ENCODE peak calls at places on chromosome X, in six cellular contexts. I is sigmoid colon, N is suprapubic skin, C is A549, G is tibial nerve, O is stomach. L is an unnamed sample.

GRCh38 chrX:149286940-149287349 is 218.2 kb downstream of the IDS start:
- DNase-seq in O (peak), N (no peak), C (peak), I (no peak), G (no peak), L (peak)

GRCh38 chrX:111020283-111020682 is 75.7 kb upstream of the PAK3 start:
- DNase-seq in N (no peak), O (no peak), I (no peak), G (no peak), C (no peak), L (no peak)

GRCh38 chrX:22300130-22300529 is 27.4 kb downstream of the CBLL2 start:
- DNase-seq in O (no peak), G (no peak), I (peak), C (no peak), N (no peak), L (no peak)

GRCh38 chrX:56792270-56793111 is 63.4 kb downstream of the NBDY start:
- DNase-seq in I (peak), G (no peak), C (no peak), O (peak), N (peak), L (no peak)

GRCh38 chrX:39729834-39730670 is 367.7 kb downstream of the BCOR start:
- DNase-seq in N (no peak), C (no peak), G (no peak), O (no peak), I (no peak), L (no peak)

GRCh38 chrX:96445531-96446065 is 239.0 kb upstream of the DIAPH2 start:
- DNase-seq in I (no peak), G (no peak), O (no peak), N (no peak), C (no peak), L (no peak)

GRCh38 chrX:44974462-44974861 is 101.5 kb downstream of the KDM6A start:
- DNase-seq in C (peak), I (no peak), O (no peak), G (no peak), N (no peak), L (no peak)

GRCh38 chrX:17519349-17519748 is 144.3 kb downstream of the NHS start:
- DNase-seq in G (peak), N (peak), I (peak), O (no peak), C (no peak), L (peak)

GRCh38 chrX:112473654-112474053 is 206.1 kb downstream of the LHFPL1 start:
- DNase-seq in N (no peak), G (no peak), C (no peak), I (no peak), O (no peak), L (no peak)

GRCh38 chrX:64265265-64265664 is 34.9 kb upstream of the ASB12 start:
- DNase-seq in G (no peak), C (no peak), N (no peak), O (no peak), I (no peak), L (no peak)

GRCh38 chrX:104987063-104987462 is 233.4 kb downstream of the TEX13A start:
- DNase-seq in N (no peak), C (no peak), O (no peak), G (no peak), I (no peak), L (no peak)

GRCh38 chrX:104988038-104988437 is 232.5 kb downstream of the TEX13A start:
- DNase-seq in G (no peak), N (no peak), C (no peak), O (no peak), I (no peak), L (no peak)
- TF ChIP-seq EP300 in G (no peak), N (no peak), C (no peak), O (no peak), I (no peak), L (no peak)

GRCh38 chrX:125132274-125132673 is 187.4 kb upstream of the TEX13C start:
- DNase-seq in G (no peak), C (peak), I (no peak), O (no peak), N (no peak), L (no peak)

GRCh38 chrX:125131146-125131545 is 188.5 kb upstream of the TEX13C start:
- DNase-seq in I (no peak), G (no peak), C (no peak), O (no peak), N (no peak), L (no peak)
- TF ChIP-seq EP300 in I (no peak), G (no peak), C (no peak), O (no peak), N (no peak), L (no peak)

GRCh38 chrX:13162772-13163171 is 118.4 kb upstream of the FAM9C start:
- DNase-seq in I (no peak), O (no peak), C (no peak), G (no peak), N (no peak), L (no peak)

GRCh38 chrX:13165266-13165665 is 120.8 kb upstream of the FAM9C start:
- DNase-seq in O (no peak), G (no peak), I (no peak), N (no peak), C (no peak), L (no peak)

GRCh38 chrX:13167444-13168207 is 123.2 kb upstream of the FAM9C start:
- DNase-seq in N (no peak), G (no peak), O (no peak), I (no peak), C (no peak), L (no peak)

GRCh38 chrX:13165747-13166146 is 121.3 kb upstream of the FAM9C start:
- DNase-seq in O (no peak), N (no peak), C (no peak), I (no peak), G (no peak), L (no peak)

DNA sequence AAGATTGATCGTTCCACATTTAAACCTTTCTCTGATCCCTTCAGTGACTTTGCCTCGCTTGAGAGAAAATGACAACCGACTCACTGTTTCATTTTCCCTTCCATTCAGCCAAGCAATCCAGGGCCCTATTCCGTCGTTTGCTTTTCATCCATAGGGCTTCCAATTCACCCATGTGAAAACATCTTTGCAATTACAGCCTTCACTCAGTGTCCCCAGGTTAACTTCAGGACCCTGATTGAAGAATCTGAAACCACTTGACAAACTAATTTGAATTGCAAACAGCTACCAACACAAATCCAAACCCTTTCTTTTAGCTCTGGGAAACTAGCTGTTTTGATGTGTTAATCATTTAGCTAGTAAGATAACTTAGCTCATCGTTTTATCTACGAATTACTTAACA is 120.2 kb upstream of the FAM9C start:
- DNase-seq in O (no peak), N (no peak), G (no peak), I (no peak), C (no peak), L (no peak)
- TF ChIP-seq EP300 in O (no peak), N (no peak), G (no peak), I (no peak), C (no peak), L (no peak)

GRCh38 chrX:115534383-115534782 is 26.6 kb upstream of the PLS3 start:
- DNase-seq in G (no peak), C (no peak), O (no peak), I (no peak), N (no peak), L (no peak)

GRCh38 chrX:115535844-115536243 is 25.1 kb upstream of the PLS3 start:
- DNase-seq in O (no peak), I (no peak), C (no peak), G (no peak), N (no peak), L (no peak)

GRCh38 chrX:115535421-115535820 is 25.6 kb upstream of the PLS3 start:
- DNase-seq in C (no peak), N (no peak), G (no peak), O (no peak), I (no peak), L (no peak)

GRCh38 chrX:115533485-115533884 is 27.5 kb upstream of the PLS3 start:
- DNase-seq in C (no peak), G (no peak), O (no peak), N (no peak), I (no peak), L (no peak)

GRCh38 chrX:115531818-115532403 is 29.1 kb upstream of the PLS3 start:
- DNase-seq in O (no peak), N (no peak), G (no peak), C (no peak), I (no peak), L (no peak)
- TF ChIP-seq EP300 in O (no peak), N (no peak), G (no peak), C (no peak), I (no peak), L (no peak)

GRCh38 chrX:16185725-16186136 is 18.4 kb downstream of the MAGEB17 start:
- DNase-seq in N (no peak), I (no peak), G (no peak), C (peak), O (no peak), L (no peak)
- TF ChIP-seq EP300 in N (no peak), I (no peak), G (no peak), C (no peak), O (no peak), L (no peak)

GRCh38 chrX:31132803-31133202 is 61.0 kb upstream of the FTHL17 start:
- DNase-seq in C (no peak), I (no peak), O (no peak), N (no peak), G (no peak), L (no peak)
- TF ChIP-seq EP300 in C (no peak), I (no peak), O (no peak), N (no peak), G (no peak), L (no peak)

DNA sequence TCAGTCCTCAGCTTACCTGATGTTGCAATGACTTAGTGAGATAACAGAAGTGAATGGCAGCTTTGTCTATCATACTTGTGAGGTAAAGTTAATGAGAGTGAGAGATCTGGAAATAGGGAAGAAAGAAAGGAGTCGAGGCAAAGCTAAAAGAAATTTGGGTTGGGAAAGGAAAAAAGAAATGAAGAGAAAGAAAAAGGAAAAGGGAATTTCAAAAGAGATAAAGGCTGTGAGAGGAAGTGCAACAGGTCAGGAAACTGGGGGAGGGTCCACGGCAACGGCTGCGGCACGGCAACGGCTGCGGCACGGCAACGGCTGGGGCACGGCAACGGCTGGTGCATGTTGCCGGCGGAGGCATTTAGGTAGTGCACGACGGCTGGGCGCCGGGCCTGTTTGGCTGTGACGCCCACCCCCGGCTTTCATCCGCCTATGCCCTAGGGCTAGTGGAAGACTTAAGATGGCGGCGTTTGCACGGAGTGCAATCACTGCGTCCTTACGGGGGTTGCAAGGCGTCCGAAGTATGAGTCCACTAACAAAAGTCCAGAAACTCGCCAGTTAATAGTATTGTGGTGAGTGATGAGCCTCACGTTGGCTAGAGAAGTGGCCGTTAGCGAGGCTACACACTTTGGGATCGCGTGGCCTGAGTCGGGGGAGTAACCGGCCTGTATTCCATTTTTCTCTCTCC is 359.9 kb upstream of the ZCCHC13 start:
- DNase-seq in G (peak), I (peak), C (peak), O (peak), N (peak), L (peak)
- TF ChIP-seq EP300 in G (peak), I (no peak), C (no peak), O (no peak), N (no peak), L (no peak)

DNA sequence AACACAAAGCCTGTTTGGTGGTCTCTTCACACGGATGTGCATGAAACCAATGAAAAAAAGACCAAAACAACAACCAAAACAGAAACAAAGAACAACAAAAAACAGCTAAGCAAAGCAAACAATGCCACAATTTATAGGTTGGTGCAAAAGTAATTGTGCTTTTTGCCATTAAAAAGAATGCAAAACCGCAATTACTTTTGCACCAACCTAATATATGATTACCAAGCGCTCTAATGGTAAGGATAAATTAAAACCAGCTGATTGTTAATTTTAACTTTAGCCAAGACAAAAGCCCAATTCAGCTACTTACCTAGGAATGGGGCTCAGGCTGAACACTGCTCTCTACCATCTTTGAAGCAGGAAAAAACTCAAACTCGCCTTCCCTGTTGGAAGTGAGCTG is 29.4 kb upstream of the TMSB4X start:
- DNase-seq in N (no peak), O (no peak), C (no peak), I (no peak), G (no peak), L (no peak)
- TF ChIP-seq EP300 in N (no peak), O (no peak), C (no peak), I (no peak), G (no peak), L (no peak)